ENCODE peak calls at places on chromosomes 7 and 10, in six cellular contexts. S is progenitor cell of endocrine pancreas, T is heart left ventricle, D is natural killer cell, C is fibroblast of pulmonary artery, X is nephron progenitor cell. Y is an unnamed sample.

GRCh38 chr7:86116-86515 is 106.3 kb upstream of the FAM20C start:
- DNase-seq in D (no peak), X (no peak), C (no peak), T (no peak), S (no peak), Y (no peak)

GRCh38 chr10:103124420-103125096 is 68.5 kb downstream of the NT5C2 start:
- DNase-seq in T (no peak), D (no peak), S (no peak), C (no peak), X (no peak), Y (no peak)

GRCh38 chr7:39271386-39271785 is 293.7 kb downstream of the POU6F2 start:
- DNase-seq in S (no peak), D (no peak), C (peak), T (peak), X (no peak), Y (no peak)

GRCh38 chr10:110562348-110562747 is 5.1 kb upstream of the SMC3 start:
- DNase-seq in D (no peak), C (no peak), S (no peak), T (no peak), X (no peak), Y (no peak)

GRCh38 chr10:3172081-3172445 is 519 bp downstream of the PITRM1 start:
- DNase-seq in D (no peak), X (no peak), C (peak), S (no peak), T (no peak), Y (no peak)

GRCh38 chr7:137262599-137262998 is 80.9 kb downstream of the PTN start:
- DNase-seq in S (no peak), T (no peak), C (no peak), X (no peak), D (no peak), Y (no peak)

GRCh38 chr7:99446096-99446495 is 7.4 kb downstream of the CPSF4 start:
- DNase-seq in C (no peak), S (no peak), D (no peak), X (no peak), T (no peak), Y (no peak)

GRCh38 chr7:6271091-6271658 is 1.2 kb downstream of the CYTH3 start:
- DNase-seq in X (peak), C (peak), D (peak), S (no peak), T (no peak), Y (peak)

GRCh38 chr7:24604640-24605039 is 31.4 kb downstream of the PALS2 start:
- DNase-seq in S (no peak), C (no peak), X (no peak), T (no peak), D (no peak), Y (no peak)

GRCh38 chr7:116772423-116772852 is 89.9 kb upstream of the CAPZA2 start:
- DNase-seq in X (no peak), C (peak), S (no peak), T (no peak), D (no peak), Y (no peak)

GRCh38 chr7:41046221-41046761 is 656.6 kb downstream of the INHBA start:
- DNase-seq in C (peak), S (no peak), X (no peak), T (no peak), D (no peak), Y (no peak)

GRCh38 chr10:103602852-103603155 is 109.3 kb downstream of the NEURL1 start:
- DNase-seq in X (no peak), S (no peak), T (no peak), D (no peak), C (no peak), Y (no peak)

GRCh38 chr7:90053094-90053493 is 101.2 kb upstream of the STEAP1 start:
- DNase-seq in T (no peak), D (no peak), X (no peak), S (no peak), C (no peak), Y (no peak)

GRCh38 chr10:128869101-128869712 is 597.8 kb upstream of the MGMT start:
- DNase-seq in T (no peak), S (no peak), C (no peak), D (no peak), X (no peak), Y (no peak)

GRCh38 chr10:50937230-50937907 is 51.9 kb upstream of the A1CF start:
- DNase-seq in D (no peak), S (no peak), T (no peak), X (no peak), C (peak), Y (no peak)
- TF ChIP-seq CTCF in D (no peak), S (peak), T (peak), X (peak), C (peak), Y (peak)

DNA sequence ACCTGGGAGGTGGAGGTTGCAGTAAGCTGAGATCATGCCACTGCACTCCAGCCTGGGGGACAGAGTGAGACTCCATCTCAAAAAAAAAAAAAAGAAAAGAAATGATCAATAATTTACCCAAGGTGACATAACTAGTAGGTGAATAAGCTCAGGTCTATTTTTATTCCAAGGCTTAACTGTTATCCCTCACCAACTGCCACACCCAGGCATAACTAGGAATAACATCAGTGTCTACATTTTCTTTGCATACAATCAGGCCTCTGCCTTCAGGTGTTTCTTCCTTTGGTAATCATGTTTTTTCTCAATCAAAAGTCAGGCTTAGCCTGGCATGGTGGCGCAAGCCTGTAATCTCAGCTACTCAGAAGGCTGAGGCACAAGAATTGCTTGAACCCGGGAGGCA is 26.6 kb downstream of the CPEB3 start:
- DNase-seq in C (no peak), T (no peak), D (no peak), X (no peak), S (no peak), Y (no peak)
- TF ChIP-seq CTCF in C (no peak), T (no peak), D (no peak), X (no peak), S (no peak), Y (no peak)

GRCh38 chr10:36344816-36345215 is 702.7 kb upstream of the FZD8 start:
- DNase-seq in S (no peak), T (no peak), C (no peak), X (no peak), D (no peak), Y (no peak)

GRCh38 chr10:36354633-36355032 is 712.5 kb upstream of the FZD8 start:
- DNase-seq in C (no peak), T (no peak), X (no peak), S (no peak), D (no peak), Y (no peak)

GRCh38 chr10:36351159-36351558 is 709.1 kb upstream of the FZD8 start:
- DNase-seq in T (no peak), X (no peak), S (no peak), D (no peak), C (peak), Y (no peak)

GRCh38 chr10:36345770-36346169 is 703.7 kb upstream of the FZD8 start:
- DNase-seq in D (no peak), S (no peak), X (no peak), C (peak), T (no peak), Y (no peak)

DNA sequence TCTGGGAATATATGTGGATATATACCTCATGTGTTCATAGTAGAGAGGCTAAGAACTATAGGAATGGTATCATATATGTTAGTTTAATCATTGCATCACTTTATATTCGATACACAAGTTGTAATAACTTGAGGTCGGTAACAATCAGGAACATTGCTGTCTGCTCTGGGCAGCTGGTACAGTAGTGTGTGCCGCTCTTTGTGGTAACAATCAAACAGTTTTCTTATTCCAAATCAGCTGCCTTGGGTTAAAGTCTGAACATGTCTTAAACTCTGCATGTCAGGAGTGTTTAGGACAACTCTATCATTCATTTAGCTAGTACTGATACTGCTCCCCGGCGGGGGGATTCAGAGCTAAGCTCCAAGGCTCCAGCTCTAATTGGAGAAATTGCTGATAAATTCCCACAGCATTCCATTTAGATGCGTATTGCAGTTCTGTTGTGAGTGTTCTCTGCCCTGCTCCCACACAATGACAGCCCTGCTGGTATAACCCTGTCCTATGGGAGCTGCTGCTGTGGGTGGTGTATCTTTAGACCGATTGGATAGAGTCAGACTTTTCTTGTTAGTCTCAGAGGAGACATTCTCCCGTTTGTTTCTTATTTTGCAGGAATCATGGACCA is 707.5 kb upstream of the FZD8 start:
- DNase-seq in C (peak), S (no peak), T (no peak), X (no peak), D (no peak), Y (no peak)
- TF ChIP-seq CTCF in C (no peak), S (no peak), T (no peak), X (no peak), D (no peak), Y (no peak)

DNA sequence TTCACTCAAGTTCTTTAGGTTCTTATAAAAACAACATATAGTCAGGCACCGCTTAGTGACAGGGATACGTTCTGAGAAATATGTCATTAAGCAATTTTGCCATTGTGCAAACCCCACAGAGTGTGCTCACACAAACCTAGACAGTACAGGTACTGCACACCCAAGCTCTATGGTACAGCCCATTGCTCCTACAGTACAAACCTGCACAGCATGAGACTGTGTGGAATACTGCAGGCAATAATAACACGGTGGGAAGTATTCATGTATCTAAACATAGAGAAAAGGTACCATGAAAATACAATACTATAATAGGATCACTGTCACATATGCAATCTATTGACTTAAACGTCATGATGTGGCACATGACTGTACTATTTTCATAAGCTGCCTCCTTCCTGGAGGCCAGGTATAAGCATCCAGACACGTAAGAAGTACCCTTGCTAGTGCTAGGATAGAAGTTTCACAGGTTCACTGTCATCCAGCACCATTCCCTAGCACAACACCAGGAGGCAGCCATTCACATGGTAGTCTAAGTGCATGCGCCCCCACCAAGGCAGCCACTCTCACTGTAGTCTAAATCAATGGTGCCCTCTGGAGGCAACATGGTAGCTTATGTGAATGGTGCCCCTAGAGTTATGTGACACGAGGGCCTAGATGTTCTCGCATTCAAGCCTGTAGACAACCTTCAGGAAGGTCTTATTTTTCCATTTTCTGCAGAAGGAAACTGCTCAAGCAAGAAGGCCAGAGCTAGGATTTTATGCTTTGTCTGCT is 98.5 kb downstream of the ARHGAP22 start:
- DNase-seq in S (no peak), X (no peak), D (no peak), T (no peak), C (peak), Y (no peak)
- TF ChIP-seq CTCF in S (peak), X (no peak), D (no peak), T (no peak), C (peak), Y (no peak)

GRCh38 chr10:45000764-45001381 is at the start of gene ZNF22:
- DNase-seq in T (peak), X (peak), S (peak), D (peak), C (peak), Y (peak)
- TF ChIP-seq CTCF in T (no peak), X (no peak), S (no peak), D (no peak), C (peak), Y (peak)

GRCh38 chr7:157302314-157302711 is 34.5 kb upstream of the DNAJB6 start:
- DNase-seq in C (no peak), D (peak), T (peak), X (no peak), S (no peak), Y (peak)
- TF ChIP-seq CTCF in C (no peak), D (no peak), T (no peak), X (no peak), S (no peak), Y (no peak)